ENCODE peak calls at places on chromosomes 12 and 14, in eight cellular contexts. One of them, this sample, is unnamed.

GRCh38 chr12:22627351-22627750 is 2.4 kb downstream of the ETNK1 start:
- DNase-seq in nephron progenitor cell: no peak
- DNase-seq in stomach: no peak
- DNase-seq in astrocyte: no peak
- DNase-seq in activated B cell treated with CpG ODN at 0.5 μM for 24 hours: no peak
- DNase-seq in neural progenitor cell: no peak
- DNase-seq in Peyer's patch: no peak
- DNase-seq in endothelial cell of umbilical vein: peak
- DNase-seq in this sample: no peak

GRCh38 chr14:103138483-103139370 is 15.5 kb downstream of the TNFAIP2 start:
- DNase-seq in endothelial cell of umbilical vein: no peak
- DNase-seq in astrocyte: no peak
- DNase-seq in Peyer's patch: no peak
- DNase-seq in stomach: no peak
- DNase-seq in neural progenitor cell: peak
- DNase-seq in activated B cell treated with CpG ODN at 0.5 μM for 24 hours: no peak
- DNase-seq in nephron progenitor cell: peak
- DNase-seq in this sample: no peak

GRCh38 chr12:53193953-53194716 is 12.9 kb downstream of the ITGB7 start:
- DNase-seq in neural progenitor cell: no peak
- DNase-seq in astrocyte: no peak
- DNase-seq in nephron progenitor cell: no peak
- DNase-seq in activated B cell treated with CpG ODN at 0.5 μM for 24 hours: no peak
- DNase-seq in endothelial cell of umbilical vein: no peak
- DNase-seq in stomach: no peak
- DNase-seq in Peyer's patch: no peak
- DNase-seq in this sample: no peak

GRCh38 chr12:97404549-97404948 is 58.1 kb upstream of the RMST start:
- DNase-seq in nephron progenitor cell: peak
- DNase-seq in stomach: peak
- DNase-seq in endothelial cell of umbilical vein: peak
- DNase-seq in astrocyte: peak
- DNase-seq in Peyer's patch: no peak
- DNase-seq in activated B cell treated with CpG ODN at 0.5 μM for 24 hours: no peak
- DNase-seq in neural progenitor cell: peak
- DNase-seq in this sample: no peak

GRCh38 chr12:9335867-9336266 is 127.7 kb upstream of the PZP start:
- DNase-seq in nephron progenitor cell: no peak
- DNase-seq in Peyer's patch: no peak
- DNase-seq in activated B cell treated with CpG ODN at 0.5 μM for 24 hours: no peak
- DNase-seq in neural progenitor cell: no peak
- DNase-seq in endothelial cell of umbilical vein: no peak
- DNase-seq in stomach: no peak
- DNase-seq in astrocyte: no peak
- DNase-seq in this sample: no peak

GRCh38 chr12:110528277-110528839 is 26.2 kb downstream of the RAD9B start:
- DNase-seq in activated B cell treated with CpG ODN at 0.5 μM for 24 hours: no peak
- DNase-seq in endothelial cell of umbilical vein: no peak
- DNase-seq in stomach: no peak
- DNase-seq in neural progenitor cell: no peak
- DNase-seq in astrocyte: no peak
- DNase-seq in Peyer's patch: no peak
- DNase-seq in nephron progenitor cell: no peak
- DNase-seq in this sample: no peak

GRCh38 chr12:50690923-50691322 is 73.0 kb upstream of the ATF1 start:
- DNase-seq in neural progenitor cell: no peak
- DNase-seq in nephron progenitor cell: no peak
- DNase-seq in astrocyte: peak
- DNase-seq in stomach: no peak
- DNase-seq in endothelial cell of umbilical vein: no peak
- DNase-seq in activated B cell treated with CpG ODN at 0.5 μM for 24 hours: no peak
- DNase-seq in Peyer's patch: no peak
- DNase-seq in this sample: no peak

GRCh38 chr12:125180144-125180543 is 114.9 kb downstream of the AACS start:
- DNase-seq in endothelial cell of umbilical vein: no peak
- DNase-seq in stomach: no peak
- DNase-seq in Peyer's patch: no peak
- DNase-seq in nephron progenitor cell: no peak
- DNase-seq in neural progenitor cell: no peak
- DNase-seq in astrocyte: no peak
- DNase-seq in activated B cell treated with CpG ODN at 0.5 μM for 24 hours: no peak
- DNase-seq in this sample: no peak

GRCh38 chr12:125330645-125331341 is 265.6 kb downstream of the AACS start:
- DNase-seq in activated B cell treated with CpG ODN at 0.5 μM for 24 hours: peak
- DNase-seq in Peyer's patch: peak
- DNase-seq in nephron progenitor cell: peak
- DNase-seq in astrocyte: peak
- DNase-seq in endothelial cell of umbilical vein: peak
- DNase-seq in neural progenitor cell: peak
- DNase-seq in stomach: peak
- DNase-seq in this sample: peak

GRCh38 chr12:99111600-99111999 is 466.5 kb downstream of the APAF1 start:
- DNase-seq in activated B cell treated with CpG ODN at 0.5 μM for 24 hours: no peak
- DNase-seq in stomach: no peak
- DNase-seq in Peyer's patch: no peak
- DNase-seq in neural progenitor cell: peak
- DNase-seq in astrocyte: no peak
- DNase-seq in endothelial cell of umbilical vein: no peak
- DNase-seq in nephron progenitor cell: peak
- DNase-seq in this sample: no peak

GRCh38 chr12:98002887-98003493 is 512.4 kb upstream of the TMPO start:
- DNase-seq in activated B cell treated with CpG ODN at 0.5 μM for 24 hours: no peak
- DNase-seq in stomach: peak
- DNase-seq in endothelial cell of umbilical vein: peak
- DNase-seq in neural progenitor cell: peak
- DNase-seq in nephron progenitor cell: peak
- DNase-seq in Peyer's patch: no peak
- DNase-seq in astrocyte: peak
- DNase-seq in this sample: no peak

GRCh38 chr12:46830731-46831334 is 5.0 kb upstream of the SLC38A4 start:
- DNase-seq in Peyer's patch: no peak
- DNase-seq in nephron progenitor cell: peak
- DNase-seq in activated B cell treated with CpG ODN at 0.5 μM for 24 hours: no peak
- DNase-seq in endothelial cell of umbilical vein: no peak
- DNase-seq in stomach: no peak
- DNase-seq in neural progenitor cell: peak
- DNase-seq in astrocyte: no peak
- DNase-seq in this sample: no peak

DNA sequence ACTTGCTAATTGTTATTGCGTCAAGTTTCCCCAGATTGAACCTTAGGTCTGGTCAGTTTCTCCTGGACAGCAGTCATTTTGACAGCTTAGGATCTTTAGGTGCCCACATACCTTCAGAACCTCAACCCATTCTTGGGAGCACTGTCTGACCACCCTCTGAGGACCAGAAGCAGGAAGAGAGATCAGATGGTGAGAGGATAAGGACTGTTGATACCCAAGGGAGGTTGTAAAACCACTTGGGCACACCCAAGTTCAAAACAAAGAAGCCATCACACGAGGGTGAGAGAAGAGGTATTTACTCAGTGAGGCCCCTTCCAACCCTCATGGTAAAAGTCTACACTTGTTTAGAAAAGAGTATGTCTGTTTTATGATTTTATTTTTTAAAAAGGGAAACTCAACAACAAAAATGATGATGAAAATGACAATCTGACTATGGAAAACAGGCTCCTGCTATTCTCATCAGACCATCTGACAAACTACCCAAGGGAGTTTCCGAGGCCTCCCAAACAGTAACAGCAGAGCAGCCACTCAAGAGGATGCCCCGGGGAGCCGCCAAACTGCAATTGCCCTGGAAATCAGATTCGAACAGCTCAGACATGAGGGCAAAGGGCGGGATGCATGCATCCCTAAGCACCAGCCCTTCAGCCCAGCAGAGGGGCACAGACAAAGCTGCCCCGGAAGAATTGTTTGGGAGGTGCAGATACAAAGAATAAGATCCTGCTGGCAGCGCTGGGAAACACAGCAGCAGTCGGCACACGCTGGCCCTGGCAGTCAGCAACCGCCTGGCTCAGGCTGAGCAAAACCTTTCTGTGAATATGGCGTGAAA is 162.6 kb upstream of the PLEKHG7 start:
- DNase-seq in nephron progenitor cell: peak
- DNase-seq in endothelial cell of umbilical vein: peak
- DNase-seq in activated B cell treated with CpG ODN at 0.5 μM for 24 hours: peak
- DNase-seq in stomach: no peak
- DNase-seq in Peyer's patch: no peak
- DNase-seq in astrocyte: no peak
- DNase-seq in neural progenitor cell: peak
- DNase-seq in this sample: no peak
- TF ChIP-seq CTCF in nephron progenitor cell: no peak
- TF ChIP-seq CTCF in endothelial cell of umbilical vein: peak
- TF ChIP-seq CTCF in activated B cell treated with CpG ODN at 0.5 μM for 24 hours: no peak
- TF ChIP-seq CTCF in stomach: no peak
- TF ChIP-seq CTCF in Peyer's patch: no peak
- TF ChIP-seq CTCF in astrocyte: no peak
- TF ChIP-seq CTCF in neural progenitor cell: peak
- TF ChIP-seq CTCF in this sample: no peak

GRCh38 chr12:65826513-65827171 is 2.4 kb downstream of the HMGA2 start:
- DNase-seq in stomach: no peak
- DNase-seq in astrocyte: peak
- DNase-seq in activated B cell treated with CpG ODN at 0.5 μM for 24 hours: no peak
- DNase-seq in endothelial cell of umbilical vein: peak
- DNase-seq in neural progenitor cell: peak
- DNase-seq in Peyer's patch: no peak
- DNase-seq in nephron progenitor cell: no peak
- DNase-seq in this sample: no peak

GRCh38 chr12:65830305-65830704 is 6.0 kb downstream of the HMGA2 start:
- DNase-seq in neural progenitor cell: no peak
- DNase-seq in nephron progenitor cell: no peak
- DNase-seq in stomach: no peak
- DNase-seq in astrocyte: no peak
- DNase-seq in Peyer's patch: no peak
- DNase-seq in activated B cell treated with CpG ODN at 0.5 μM for 24 hours: no peak
- DNase-seq in endothelial cell of umbilical vein: peak
- DNase-seq in this sample: no peak

GRCh38 chr12:65827827-65828231 is 3.5 kb downstream of the HMGA2 start:
- DNase-seq in nephron progenitor cell: no peak
- DNase-seq in astrocyte: no peak
- DNase-seq in endothelial cell of umbilical vein: peak
- DNase-seq in neural progenitor cell: peak
- DNase-seq in Peyer's patch: no peak
- DNase-seq in activated B cell treated with CpG ODN at 0.5 μM for 24 hours: no peak
- DNase-seq in stomach: no peak
- DNase-seq in this sample: no peak

GRCh38 chr12:65829716-65830115 is 5.4 kb downstream of the HMGA2 start:
- DNase-seq in endothelial cell of umbilical vein: no peak
- DNase-seq in astrocyte: no peak
- DNase-seq in nephron progenitor cell: no peak
- DNase-seq in activated B cell treated with CpG ODN at 0.5 μM for 24 hours: no peak
- DNase-seq in neural progenitor cell: no peak
- DNase-seq in stomach: no peak
- DNase-seq in Peyer's patch: no peak
- DNase-seq in this sample: no peak

DNA sequence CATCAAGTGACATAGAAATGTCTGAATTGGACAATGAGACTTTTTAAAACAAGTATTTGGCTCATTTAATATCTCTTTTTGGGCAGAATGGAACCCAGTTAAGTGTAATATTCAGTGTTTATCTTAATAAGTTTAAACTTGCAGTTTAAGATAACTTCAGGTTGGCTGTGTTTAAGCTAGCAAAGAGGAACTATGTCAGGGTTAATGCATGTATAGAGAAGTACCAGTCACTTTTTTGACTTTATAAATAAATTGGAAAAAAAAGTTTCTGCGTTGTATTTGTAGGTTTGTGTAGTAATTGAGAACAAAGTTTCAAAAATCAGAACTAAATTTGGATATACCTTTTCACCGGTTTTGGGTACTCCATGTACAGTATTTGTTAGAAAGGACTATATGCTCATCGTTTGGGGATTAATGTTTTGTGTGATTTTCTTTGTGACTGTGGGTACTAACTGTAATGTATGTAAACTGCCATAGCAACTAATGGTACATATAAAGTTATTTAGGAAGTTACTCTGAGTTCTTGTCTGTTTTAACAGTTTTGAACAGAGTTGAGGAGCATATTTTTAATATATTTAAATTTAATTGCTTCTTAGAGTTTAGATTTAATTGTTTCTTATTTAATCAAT is 4.5 kb downstream of the HMGA2 start:
- DNase-seq in activated B cell treated with CpG ODN at 0.5 μM for 24 hours: no peak
- DNase-seq in stomach: no peak
- DNase-seq in astrocyte: no peak
- DNase-seq in endothelial cell of umbilical vein: peak
- DNase-seq in nephron progenitor cell: no peak
- DNase-seq in Peyer's patch: no peak
- DNase-seq in neural progenitor cell: no peak
- DNase-seq in this sample: no peak
- TF ChIP-seq CTCF in activated B cell treated with CpG ODN at 0.5 μM for 24 hours: no peak
- TF ChIP-seq CTCF in stomach: no peak
- TF ChIP-seq CTCF in astrocyte: no peak
- TF ChIP-seq CTCF in endothelial cell of umbilical vein: no peak
- TF ChIP-seq CTCF in nephron progenitor cell: no peak
- TF ChIP-seq CTCF in Peyer's patch: no peak
- TF ChIP-seq CTCF in neural progenitor cell: no peak
- TF ChIP-seq CTCF in this sample: no peak

GRCh38 chr12:71000255-71000654 is 79.7 kb upstream of the PTPRR start:
- DNase-seq in stomach: no peak
- DNase-seq in Peyer's patch: no peak
- DNase-seq in astrocyte: no peak
- DNase-seq in neural progenitor cell: no peak
- DNase-seq in activated B cell treated with CpG ODN at 0.5 μM for 24 hours: no peak
- DNase-seq in nephron progenitor cell: no peak
- DNase-seq in endothelial cell of umbilical vein: no peak
- DNase-seq in this sample: no peak

GRCh38 chr12:70989232-70989631 is 68.7 kb upstream of the PTPRR start:
- DNase-seq in astrocyte: no peak
- DNase-seq in stomach: no peak
- DNase-seq in activated B cell treated with CpG ODN at 0.5 μM for 24 hours: no peak
- DNase-seq in neural progenitor cell: no peak
- DNase-seq in nephron progenitor cell: no peak
- DNase-seq in endothelial cell of umbilical vein: no peak
- DNase-seq in Peyer's patch: no peak
- DNase-seq in this sample: no peak

DNA sequence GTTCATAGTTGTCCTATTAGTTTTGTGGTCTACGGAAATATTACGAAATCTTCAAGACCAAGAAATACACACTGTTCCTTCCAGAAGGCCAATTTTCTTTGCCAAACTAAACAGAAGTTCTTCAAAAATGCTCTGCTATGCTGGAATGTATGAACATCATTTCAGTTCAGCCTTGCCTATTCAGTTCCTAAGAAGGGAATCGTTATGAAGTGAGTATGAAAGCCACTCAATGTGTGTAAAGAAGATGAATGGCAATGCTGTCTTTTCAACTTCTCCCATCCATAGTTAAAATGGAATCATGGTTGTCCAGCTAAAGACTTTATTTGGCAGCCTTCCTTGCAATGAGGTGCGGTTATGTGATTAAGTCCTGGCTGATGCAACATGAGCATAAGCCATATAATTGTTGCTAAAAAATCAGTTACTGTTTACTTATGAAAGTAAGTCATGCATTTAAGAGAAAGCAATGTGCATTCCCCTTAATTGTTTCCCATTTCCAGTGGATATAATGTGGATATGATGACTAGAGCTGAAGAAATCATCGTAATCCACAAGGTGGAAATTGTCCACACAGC is 73.8 kb upstream of the PTPRR start:
- DNase-seq in Peyer's patch: no peak
- DNase-seq in astrocyte: peak
- DNase-seq in endothelial cell of umbilical vein: no peak
- DNase-seq in stomach: no peak
- DNase-seq in neural progenitor cell: no peak
- DNase-seq in nephron progenitor cell: no peak
- DNase-seq in activated B cell treated with CpG ODN at 0.5 μM for 24 hours: no peak
- DNase-seq in this sample: no peak
- TF ChIP-seq CTCF in Peyer's patch: no peak
- TF ChIP-seq CTCF in astrocyte: no peak
- TF ChIP-seq CTCF in endothelial cell of umbilical vein: no peak
- TF ChIP-seq CTCF in stomach: no peak
- TF ChIP-seq CTCF in neural progenitor cell: no peak
- TF ChIP-seq CTCF in nephron progenitor cell: no peak
- TF ChIP-seq CTCF in activated B cell treated with CpG ODN at 0.5 μM for 24 hours: no peak
- TF ChIP-seq CTCF in this sample: no peak

GRCh38 chr12:79512068-79512467 is 178.7 kb downstream of the PAWR start:
- DNase-seq in activated B cell treated with CpG ODN at 0.5 μM for 24 hours: no peak
- DNase-seq in neural progenitor cell: peak
- DNase-seq in stomach: no peak
- DNase-seq in nephron progenitor cell: no peak
- DNase-seq in astrocyte: no peak
- DNase-seq in endothelial cell of umbilical vein: no peak
- DNase-seq in Peyer's patch: no peak
- DNase-seq in this sample: no peak
- TF ChIP-seq CTCF in activated B cell treated with CpG ODN at 0.5 μM for 24 hours: no peak
- TF ChIP-seq CTCF in neural progenitor cell: peak
- TF ChIP-seq CTCF in stomach: no peak
- TF ChIP-seq CTCF in nephron progenitor cell: no peak
- TF ChIP-seq CTCF in astrocyte: peak
- TF ChIP-seq CTCF in endothelial cell of umbilical vein: no peak
- TF ChIP-seq CTCF in Peyer's patch: no peak
- TF ChIP-seq CTCF in this sample: peak